ENCODE peak calls at places on chromosomes 6 and 20, in seven cellular contexts. One of them, this sample, is unnamed.

GRCh38 chr6:117548797-117549301 is 53.5 kb downstream of the GOPC start:
- DNase-seq in WERI-Rb-1: no peak
- DNase-seq in mammary epithelial cell: peak; percentile 35
- DNase-seq in left ventricle myocardium inferior: no peak
- DNase-seq in H9: no peak
- DNase-seq in transverse colon: no peak
- DNase-seq in upper lobe of right lung: no peak
- DNase-seq in this sample: no peak

GRCh38 chr6:53771780-53772624 is 22.8 kb upstream of the LRRC1 start:
- DNase-seq in WERI-Rb-1: peak; percentile 93
- DNase-seq in transverse colon: no peak
- DNase-seq in left ventricle myocardium inferior: no peak
- DNase-seq in mammary epithelial cell: peak; percentile 42
- DNase-seq in upper lobe of right lung: no peak
- DNase-seq in H9: no peak
- DNase-seq in this sample: no peak

GRCh38 chr20:13822459-13822858 is 37.6 kb downstream of the NDUFAF5 start:
- DNase-seq in upper lobe of right lung: no peak
- DNase-seq in transverse colon: no peak
- DNase-seq in WERI-Rb-1: no peak
- DNase-seq in mammary epithelial cell: no peak
- DNase-seq in H9: peak; percentile 51
- DNase-seq in left ventricle myocardium inferior: no peak
- DNase-seq in this sample: no peak

GRCh38 chr6:119349041-119349340 is 570 bp downstream of the MAN1A1 start:
- DNase-seq in WERI-Rb-1: no peak
- DNase-seq in transverse colon: no peak
- DNase-seq in H9: no peak
- DNase-seq in left ventricle myocardium inferior: no peak
- DNase-seq in mammary epithelial cell: no peak
- DNase-seq in upper lobe of right lung: no peak
- DNase-seq in this sample: no peak

GRCh38 chr20:42093542-42094440 is 475.6 kb upstream of the CHD6 start:
- DNase-seq in upper lobe of right lung: no peak
- DNase-seq in H9: no peak
- DNase-seq in transverse colon: no peak
- DNase-seq in mammary epithelial cell: no peak
- DNase-seq in left ventricle myocardium inferior: no peak
- DNase-seq in WERI-Rb-1: no peak
- DNase-seq in this sample: no peak

GRCh38 chr20:33909331-33909921 is 84.3 kb upstream of the RALY start:
- DNase-seq in upper lobe of right lung: no peak
- DNase-seq in H9: no peak
- DNase-seq in mammary epithelial cell: peak; percentile 56
- DNase-seq in left ventricle myocardium inferior: no peak
- DNase-seq in WERI-Rb-1: no peak
- DNase-seq in transverse colon: no peak
- DNase-seq in this sample: no peak

GRCh38 chr20:3704085-3704484 is 8.3 kb downstream of the SIGLEC1 start:
- DNase-seq in upper lobe of right lung: peak; percentile 55
- DNase-seq in transverse colon: no peak
- DNase-seq in left ventricle myocardium inferior: no peak
- DNase-seq in WERI-Rb-1: no peak
- DNase-seq in mammary epithelial cell: no peak
- DNase-seq in H9: peak; percentile 15
- DNase-seq in this sample: peak; percentile 29

GRCh38 chr6:21396313-21396712 is 197.2 kb upstream of the SOX4 start:
- DNase-seq in left ventricle myocardium inferior: no peak
- DNase-seq in upper lobe of right lung: no peak
- DNase-seq in mammary epithelial cell: peak; percentile 85
- DNase-seq in transverse colon: no peak
- DNase-seq in H9: no peak
- DNase-seq in WERI-Rb-1: no peak
- DNase-seq in this sample: no peak

GRCh38 chr20:33418033-33418432 is 16.7 kb upstream of the CDK5RAP1 start:
- DNase-seq in upper lobe of right lung: no peak
- DNase-seq in left ventricle myocardium inferior: no peak
- DNase-seq in H9: no peak
- DNase-seq in transverse colon: no peak
- DNase-seq in mammary epithelial cell: no peak
- DNase-seq in WERI-Rb-1: no peak
- DNase-seq in this sample: no peak

GRCh38 chr20:12670292-12670691 is 338.5 kb upstream of the SPTLC3 start:
- DNase-seq in WERI-Rb-1: no peak
- DNase-seq in left ventricle myocardium inferior: no peak
- DNase-seq in H9: no peak
- DNase-seq in upper lobe of right lung: no peak
- DNase-seq in transverse colon: no peak
- DNase-seq in mammary epithelial cell: no peak
- DNase-seq in this sample: no peak

GRCh38 chr20:8399963-8400362 is 267.9 kb downstream of the PLCB1 start:
- DNase-seq in H9: no peak
- DNase-seq in transverse colon: no peak
- DNase-seq in WERI-Rb-1: no peak
- DNase-seq in mammary epithelial cell: no peak
- DNase-seq in left ventricle myocardium inferior: no peak
- DNase-seq in upper lobe of right lung: no peak
- DNase-seq in this sample: no peak

GRCh38 chr6:36888654-36889481 is 3.1 kb downstream of the C6orf89 start:
- DNase-seq in mammary epithelial cell: no peak
- DNase-seq in transverse colon: no peak
- DNase-seq in H9: no peak
- DNase-seq in WERI-Rb-1: no peak
- DNase-seq in upper lobe of right lung: no peak
- DNase-seq in left ventricle myocardium inferior: no peak
- DNase-seq in this sample: no peak

GRCh38 chr6:123363912-123364311 is 272.8 kb downstream of the TRDN start:
- DNase-seq in upper lobe of right lung: no peak
- DNase-seq in WERI-Rb-1: no peak
- DNase-seq in mammary epithelial cell: no peak
- DNase-seq in left ventricle myocardium inferior: no peak
- DNase-seq in transverse colon: no peak
- DNase-seq in H9: no peak
- DNase-seq in this sample: no peak

GRCh38 chr20:54320148-54320607 is 112.3 kb downstream of the PFDN4 start:
- DNase-seq in H9: peak; percentile 31
- DNase-seq in transverse colon: no peak
- DNase-seq in WERI-Rb-1: no peak
- DNase-seq in upper lobe of right lung: no peak
- DNase-seq in mammary epithelial cell: no peak
- DNase-seq in left ventricle myocardium inferior: no peak
- DNase-seq in this sample: no peak

GRCh38 chr20:5069141-5069806 is 50.5 kb downstream of the PCNA start:
- DNase-seq in transverse colon: no peak
- DNase-seq in H9: no peak
- DNase-seq in mammary epithelial cell: no peak
- DNase-seq in upper lobe of right lung: no peak
- DNase-seq in WERI-Rb-1: no peak
- DNase-seq in left ventricle myocardium inferior: no peak
- DNase-seq in this sample: no peak

GRCh38 chr6:47832386-47833080 is 50.7 kb downstream of the OPN5 start:
- DNase-seq in upper lobe of right lung: no peak
- DNase-seq in transverse colon: no peak
- DNase-seq in mammary epithelial cell: no peak
- DNase-seq in WERI-Rb-1: no peak
- DNase-seq in H9: no peak
- DNase-seq in left ventricle myocardium inferior: no peak
- DNase-seq in this sample: no peak

GRCh38 chr6:5068153-5068751 is 16.9 kb upstream of the PPP1R3G start:
- DNase-seq in upper lobe of right lung: no peak
- DNase-seq in transverse colon: no peak
- DNase-seq in mammary epithelial cell: no peak
- DNase-seq in H9: no peak
- DNase-seq in WERI-Rb-1: no peak
- DNase-seq in left ventricle myocardium inferior: no peak
- DNase-seq in this sample: no peak

GRCh38 chr6:137921823-137922222 is 54.8 kb downstream of the TNFAIP3 start:
- DNase-seq in WERI-Rb-1: no peak
- DNase-seq in upper lobe of right lung: no peak
- DNase-seq in mammary epithelial cell: no peak
- DNase-seq in left ventricle myocardium inferior: no peak
- DNase-seq in H9: no peak
- DNase-seq in transverse colon: no peak
- DNase-seq in this sample: no peak

GRCh38 chr6:44475779-44476434 is 88.4 kb downstream of the CDC5L start:
- DNase-seq in WERI-Rb-1: peak; percentile 95
- DNase-seq in mammary epithelial cell: peak; percentile 70
- DNase-seq in H9: peak; percentile 93
- DNase-seq in left ventricle myocardium inferior: peak; percentile 76
- DNase-seq in upper lobe of right lung: peak; percentile 90
- DNase-seq in transverse colon: peak; percentile 81
- DNase-seq in this sample: peak; percentile 93

GRCh38 chr6:18307006-18307405 is 42.7 kb upstream of the DEK start:
- DNase-seq in WERI-Rb-1: no peak
- DNase-seq in left ventricle myocardium inferior: no peak
- DNase-seq in transverse colon: no peak
- DNase-seq in upper lobe of right lung: no peak
- DNase-seq in mammary epithelial cell: peak; percentile 58
- DNase-seq in H9: peak; percentile 31
- DNase-seq in this sample: no peak

GRCh38 chr20:61682998-61683681 is 382.5 kb downstream of the TAF4 start:
- DNase-seq in H9: no peak
- DNase-seq in transverse colon: no peak
- DNase-seq in left ventricle myocardium inferior: no peak
- DNase-seq in WERI-Rb-1: no peak
- DNase-seq in mammary epithelial cell: peak; percentile 2
- DNase-seq in upper lobe of right lung: no peak
- DNase-seq in this sample: peak; percentile 23

GRCh38 chr6:147789430-147789947 is 281.0 kb downstream of the SAMD5 start:
- DNase-seq in transverse colon: no peak
- DNase-seq in mammary epithelial cell: no peak
- DNase-seq in H9: no peak
- DNase-seq in WERI-Rb-1: no peak
- DNase-seq in upper lobe of right lung: no peak
- DNase-seq in left ventricle myocardium inferior: no peak
- DNase-seq in this sample: no peak

GRCh38 chr20:49676581-49677291 is 36.9 kb downstream of the B4GALT5 start:
- DNase-seq in WERI-Rb-1: no peak
- DNase-seq in upper lobe of right lung: no peak
- DNase-seq in left ventricle myocardium inferior: no peak
- DNase-seq in transverse colon: peak; percentile 71
- DNase-seq in H9: no peak
- DNase-seq in mammary epithelial cell: peak; percentile 61
- DNase-seq in this sample: no peak

GRCh38 chr20:23207826-23208555 is 121.9 kb upstream of the CD93 start:
- DNase-seq in H9: no peak
- DNase-seq in left ventricle myocardium inferior: no peak
- DNase-seq in upper lobe of right lung: no peak
- DNase-seq in mammary epithelial cell: no peak
- DNase-seq in transverse colon: no peak
- DNase-seq in WERI-Rb-1: no peak
- DNase-seq in this sample: no peak

GRCh38 chr20:64048402-64049044 is 916 bp downstream of the SOX18 start:
- DNase-seq in left ventricle myocardium inferior: no peak
- DNase-seq in H9: no peak
- DNase-seq in transverse colon: no peak
- DNase-seq in mammary epithelial cell: no peak
- DNase-seq in WERI-Rb-1: no peak
- DNase-seq in upper lobe of right lung: no peak
- DNase-seq in this sample: no peak

DNA sequence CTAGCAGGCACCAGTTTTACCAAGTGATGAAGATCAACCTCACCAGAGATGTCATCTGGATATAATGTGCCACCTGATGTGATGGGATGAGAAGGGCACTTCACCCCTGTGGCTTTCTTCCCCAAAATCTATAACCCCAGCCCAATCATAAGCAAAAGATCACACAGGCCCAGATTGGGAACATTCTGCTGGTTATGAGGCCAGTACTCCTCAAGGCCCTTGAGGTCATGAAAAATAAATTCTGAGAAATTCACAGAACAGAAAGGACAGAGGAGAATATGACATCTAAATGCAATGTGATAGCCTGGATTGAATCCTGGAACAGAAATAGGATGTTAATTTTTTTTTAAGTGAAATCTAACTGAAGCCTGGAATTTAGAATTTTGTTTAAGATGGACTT is 243.5 kb downstream of the CBLN4 start:
- DNase-seq in WERI-Rb-1: no peak
- DNase-seq in H9: no peak
- DNase-seq in upper lobe of right lung: no peak
- DNase-seq in mammary epithelial cell: no peak
- DNase-seq in transverse colon: no peak
- DNase-seq in left ventricle myocardium inferior: no peak
- DNase-seq in this sample: no peak
- H3K9me3 ChIP-seq in WERI-Rb-1: peaks cover 3% of the 10 kb centered on the region
- H3K9me3 ChIP-seq in H9: peaks cover 8% of the 10 kb centered on the region
- H3K9me3 ChIP-seq in upper lobe of right lung: no peaks in the 10 kb centered on the region
- H3K9me3 ChIP-seq in mammary epithelial cell: peaks cover 4% of the 10 kb centered on the region
- H3K9me3 ChIP-seq in transverse colon: no peaks in the 10 kb centered on the region
- H3K9me3 ChIP-seq in left ventricle myocardium inferior: peaks cover 10% of the 10 kb centered on the region
- H3K9me3 ChIP-seq in this sample: peaks cover 5% of the 10 kb centered on the region

DNA sequence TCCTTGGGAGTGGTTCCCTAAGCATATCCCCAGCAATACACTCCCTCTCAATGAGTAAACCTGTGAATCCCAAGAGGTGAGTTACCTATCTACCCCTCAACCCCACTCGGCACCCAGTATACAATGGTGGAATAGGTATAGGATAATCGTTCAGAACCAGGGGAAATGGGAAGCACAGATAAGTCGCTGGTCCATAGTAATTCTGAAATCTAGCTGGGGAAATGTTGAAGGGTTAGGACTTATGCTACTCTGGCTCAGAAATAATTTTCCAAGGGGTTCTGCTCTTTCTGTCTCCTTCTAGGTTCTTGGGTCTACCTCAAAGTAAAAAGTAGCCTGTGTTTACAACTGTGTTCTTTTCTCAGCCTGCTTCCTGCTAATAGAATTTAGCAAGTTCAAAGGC is 62.3 kb upstream of the NNAT start:
- DNase-seq in left ventricle myocardium inferior: no peak
- DNase-seq in H9: no peak
- DNase-seq in WERI-Rb-1: no peak
- DNase-seq in upper lobe of right lung: no peak
- DNase-seq in transverse colon: no peak
- DNase-seq in mammary epithelial cell: no peak
- DNase-seq in this sample: no peak
- H3K9me3 ChIP-seq in left ventricle myocardium inferior: peaks cover 66% of the 10 kb centered on the region
- H3K9me3 ChIP-seq in H9: no peaks in the 10 kb centered on the region
- H3K9me3 ChIP-seq in WERI-Rb-1: peaks cover 22% of the 10 kb centered on the region
- H3K9me3 ChIP-seq in upper lobe of right lung: peaks cover 5% of the 10 kb centered on the region
- H3K9me3 ChIP-seq in transverse colon: peaks cover 5% of the 10 kb centered on the region
- H3K9me3 ChIP-seq in mammary epithelial cell: no peaks in the 10 kb centered on the region
- H3K9me3 ChIP-seq in this sample: peaks cover 3% of the 10 kb centered on the region

GRCh38 chr6:140500864-140501263 is 1126.4 kb upstream of the CITED2 start:
- DNase-seq in upper lobe of right lung: no peak
- DNase-seq in H9: no peak
- DNase-seq in transverse colon: no peak
- DNase-seq in WERI-Rb-1: no peak
- DNase-seq in left ventricle myocardium inferior: no peak
- DNase-seq in mammary epithelial cell: no peak
- DNase-seq in this sample: no peak
- H3K9me3 ChIP-seq in upper lobe of right lung: no peaks in the 10 kb centered on the region
- H3K9me3 ChIP-seq in H9: no peaks in the 10 kb centered on the region
- H3K9me3 ChIP-seq in transverse colon: no peaks in the 10 kb centered on the region
- H3K9me3 ChIP-seq in WERI-Rb-1: no peaks in the 10 kb centered on the region
- H3K9me3 ChIP-seq in left ventricle myocardium inferior: no peaks in the 10 kb centered on the region
- H3K9me3 ChIP-seq in mammary epithelial cell: no peaks in the 10 kb centered on the region
- H3K9me3 ChIP-seq in this sample: no peaks in the 10 kb centered on the region

DNA sequence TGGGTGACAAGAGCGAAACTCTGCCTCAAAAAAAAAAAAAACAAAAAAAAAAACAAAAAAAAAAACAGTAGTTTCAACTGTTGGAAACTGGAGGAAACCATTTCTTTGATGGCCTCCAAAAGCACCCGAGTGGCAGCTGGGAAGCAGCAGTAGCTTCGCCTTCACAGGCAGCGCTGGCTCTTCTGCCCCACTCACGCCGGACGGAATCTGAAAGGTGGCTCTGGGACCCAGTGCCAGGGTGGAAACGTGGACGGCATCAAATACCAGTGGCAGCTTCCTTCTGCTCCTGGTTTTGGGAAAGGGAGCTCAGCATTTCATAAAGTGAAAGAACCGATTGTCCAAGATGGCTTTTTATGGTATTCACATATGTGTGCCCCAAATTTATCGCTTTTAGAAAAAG is 159.4 kb downstream of the SMOC2 start:
- DNase-seq in H9: no peak
- DNase-seq in left ventricle myocardium inferior: no peak
- DNase-seq in WERI-Rb-1: no peak
- DNase-seq in transverse colon: no peak
- DNase-seq in upper lobe of right lung: no peak
- DNase-seq in mammary epithelial cell: no peak
- DNase-seq in this sample: no peak
- H3K9me3 ChIP-seq in H9: no peaks in the 10 kb centered on the region
- H3K9me3 ChIP-seq in left ventricle myocardium inferior: peaks cover 4% of the 10 kb centered on the region
- H3K9me3 ChIP-seq in WERI-Rb-1: no peaks in the 10 kb centered on the region
- H3K9me3 ChIP-seq in transverse colon: no peaks in the 10 kb centered on the region
- H3K9me3 ChIP-seq in upper lobe of right lung: no peaks in the 10 kb centered on the region
- H3K9me3 ChIP-seq in mammary epithelial cell: peaks cover 27% of the 10 kb centered on the region
- H3K9me3 ChIP-seq in this sample: no peaks in the 10 kb centered on the region

This sample was measured in kidney.